ENCODE peak calls at places on chromosomes 2 and 18, in nine cellular contexts. O is fibroblast of pulmonary artery, S is PC-9, V is astrocyte of the cerebellum, A is AG09319, T is ovary, L is GM13976, H is uterus, J is tibial artery. K is an unnamed sample.

GRCh38 chr2:172430671-172431070 is 3.3 kb downstream of the ITGA6 start:
- DNase-seq in O (no peak), S (no peak), V (no peak), A (no peak), T (no peak), L (no peak), H (no peak), J (no peak), K (no peak)

GRCh38 chr2:201415149-201415548 is 36.1 kb downstream of the TRAK2 start:
- DNase-seq in O (no peak), S (no peak), V (no peak), A (no peak), T (no peak), L (no peak), H (no peak), J (no peak), K (no peak)

GRCh38 chr18:7272268-7273049 is 41.6 kb downstream of the LRRC30 start:
- DNase-seq in O (peak), S (peak), V (peak), A (peak), T (peak), L (no peak), H (peak), J (peak), K (peak)

GRCh38 chr2:101847661-101848339 is 144.0 kb upstream of the IL1R2 start:
- DNase-seq in O (no peak), S (no peak), V (no peak), A (no peak), T (no peak), L (no peak), H (no peak), J (no peak), K (no peak)

GRCh38 chr2:144836635-144837350 is 316.9 kb upstream of the ZEB2 start:
- DNase-seq in O (peak), S (no peak), V (peak), A (peak), T (no peak), L (no peak), H (no peak), J (no peak), K (no peak)

GRCh38 chr2:129379411-129379810 is 600.1 kb upstream of the RAB6C start:
- DNase-seq in O (no peak), S (no peak), V (no peak), A (no peak), T (no peak), L (peak), H (no peak), J (no peak), K (no peak)

GRCh38 chr2:237884681-237885080 is 25.3 kb downstream of the RAMP1 start:
- DNase-seq in O (no peak), S (no peak), V (no peak), A (no peak), T (no peak), L (no peak), H (no peak), J (peak), K (no peak)

GRCh38 chr2:73700661-73701447 is 36.3 kb downstream of the TPRKB start:
- DNase-seq in O (no peak), S (no peak), V (no peak), A (no peak), T (no peak), L (no peak), H (peak), J (no peak), K (no peak)

GRCh38 chr2:55009277-55010055 is 40.8 kb downstream of the RTN4 start:
- DNase-seq in O (no peak), S (no peak), V (no peak), A (no peak), T (no peak), L (no peak), H (no peak), J (no peak), K (no peak)

GRCh38 chr2:54569745-54570296 is 113.7 kb downstream of the SPTBN1 start:
- DNase-seq in O (no peak), S (no peak), V (no peak), A (no peak), T (no peak), L (no peak), H (no peak), J (no peak), K (no peak)

GRCh38 chr18:23452347-23452727 is 750 bp upstream of the RIOK3 start:
- DNase-seq in O (no peak), S (no peak), V (no peak), A (no peak), T (no peak), L (no peak), H (no peak), J (no peak), K (no peak)

GRCh38 chr2:118221952-118222594 is 133.8 kb downstream of the INSIG2 start:
- DNase-seq in O (peak), S (peak), V (peak), A (peak), T (no peak), L (peak), H (peak), J (no peak), K (peak)

GRCh38 chr18:46289458-46289857 is 185.3 kb downstream of the HAUS1 start:
- DNase-seq in O (no peak), S (no peak), V (no peak), A (no peak), T (no peak), L (no peak), H (no peak), J (no peak), K (no peak)

GRCh38 chr18:46289931-46290330 is 185.7 kb downstream of the HAUS1 start:
- DNase-seq in O (no peak), S (no peak), V (no peak), A (no peak), T (no peak), L (no peak), H (no peak), J (no peak), K (no peak)

GRCh38 chr18:46293699-46294300 is 189.6 kb downstream of the HAUS1 start:
- DNase-seq in O (peak), S (peak), V (no peak), A (no peak), T (no peak), L (no peak), H (no peak), J (no peak), K (no peak)

GRCh38 chr18:46291149-46291548 is 187.0 kb downstream of the HAUS1 start:
- DNase-seq in O (no peak), S (no peak), V (no peak), A (no peak), T (no peak), L (peak), H (no peak), J (no peak), K (no peak)

GRCh38 chr18:46290440-46291020 is 186.3 kb downstream of the HAUS1 start:
- DNase-seq in O (no peak), S (no peak), V (no peak), A (no peak), T (no peak), L (no peak), H (no peak), J (no peak), K (no peak)
- TF ChIP-seq CTCF in O (no peak), S (no peak), V (no peak), A (no peak), T (no peak), L (no peak), H (no peak), J (no peak), K (no peak)

GRCh38 chr2:187459242-187459641 is 11.2 kb upstream of the CALCRL start:
- DNase-seq in O (no peak), S (no peak), V (no peak), A (no peak), T (no peak), L (no peak), H (no peak), J (no peak), K (no peak)

GRCh38 chr2:187462839-187463238 is 14.8 kb upstream of the CALCRL start:
- DNase-seq in O (no peak), S (no peak), V (no peak), A (no peak), T (no peak), L (no peak), H (no peak), J (no peak), K (no peak)

GRCh38 chr2:187466129-187466792 is 18.2 kb upstream of the CALCRL start:
- DNase-seq in O (no peak), S (no peak), V (no peak), A (no peak), T (no peak), L (no peak), H (no peak), J (no peak), K (no peak)

GRCh38 chr2:187461294-187462261 is 13.5 kb upstream of the CALCRL start:
- DNase-seq in O (peak), S (no peak), V (no peak), A (no peak), T (peak), L (no peak), H (no peak), J (no peak), K (peak)
- TF ChIP-seq CTCF in O (no peak), S (no peak), V (no peak), A (no peak), T (no peak), L (no peak), H (no peak), J (no peak), K (no peak)

GRCh38 chr2:64889803-64890202 is 99.4 kb upstream of the SLC1A4 start:
- DNase-seq in O (no peak), S (no peak), V (no peak), A (no peak), T (no peak), L (no peak), H (no peak), J (no peak), K (no peak)

GRCh38 chr2:64887565-64887964 is 101.6 kb upstream of the SLC1A4 start:
- DNase-seq in O (no peak), S (no peak), V (no peak), A (no peak), T (no peak), L (no peak), H (no peak), J (peak), K (no peak)

GRCh38 chr2:64888591-64889309 is 100.4 kb upstream of the SLC1A4 start:
- DNase-seq in O (peak), S (peak), V (peak), A (no peak), T (no peak), L (no peak), H (no peak), J (peak), K (no peak)
- TF ChIP-seq CTCF in O (peak), S (peak), V (peak), A (peak), T (no peak), L (no peak), H (no peak), J (peak), K (no peak)

GRCh38 chr2:52956766-52957165 is 810.8 kb upstream of the CHAC2 start:
- DNase-seq in O (no peak), S (no peak), V (no peak), A (no peak), T (no peak), L (no peak), H (no peak), J (no peak), K (no peak)
- TF ChIP-seq CTCF in O (no peak), S (peak), V (peak), A (no peak), T (no peak), L (no peak), H (no peak), J (no peak), K (no peak)

DNA sequence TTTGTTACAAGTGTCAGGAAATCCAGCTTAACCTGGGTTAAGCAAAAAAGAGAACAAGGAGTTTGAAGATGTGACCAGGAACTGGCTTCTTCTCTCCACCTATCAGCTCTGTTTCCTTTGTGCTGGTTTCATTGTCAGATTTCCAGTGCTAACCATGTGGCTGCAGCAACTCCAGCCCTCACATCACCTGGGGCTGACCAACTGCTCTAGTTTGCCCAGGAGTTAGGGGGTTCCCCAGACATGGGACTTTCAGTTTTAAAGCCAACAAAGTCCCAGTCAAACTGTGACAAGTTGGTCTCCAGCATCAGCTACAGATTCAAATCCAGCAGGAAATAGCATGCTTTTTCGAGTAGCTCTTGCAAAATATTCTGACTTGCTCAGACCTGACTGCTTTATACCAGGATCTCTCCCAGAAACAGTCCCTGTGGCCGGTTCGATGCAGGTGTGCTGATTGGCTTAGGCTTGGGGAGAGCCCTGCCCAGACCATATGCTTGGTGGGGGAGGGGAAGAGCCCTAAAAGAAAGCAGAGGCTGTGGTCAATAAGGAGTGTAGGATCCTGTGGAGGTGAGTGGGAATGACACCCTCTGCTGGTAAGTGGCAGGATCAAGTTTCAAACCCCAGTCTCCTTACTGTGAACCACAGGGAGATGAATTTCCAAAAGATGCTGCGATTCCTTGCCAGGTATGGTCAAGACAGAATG is 49.5 kb downstream of the KCNE4 start:
- DNase-seq in O (peak), S (peak), V (no peak), A (no peak), T (no peak), L (peak), H (no peak), J (no peak), K (peak)
- TF ChIP-seq CTCF in O (peak), S (peak), V (peak), A (peak), T (no peak), L (no peak), H (peak), J (peak), K (peak)

DNA sequence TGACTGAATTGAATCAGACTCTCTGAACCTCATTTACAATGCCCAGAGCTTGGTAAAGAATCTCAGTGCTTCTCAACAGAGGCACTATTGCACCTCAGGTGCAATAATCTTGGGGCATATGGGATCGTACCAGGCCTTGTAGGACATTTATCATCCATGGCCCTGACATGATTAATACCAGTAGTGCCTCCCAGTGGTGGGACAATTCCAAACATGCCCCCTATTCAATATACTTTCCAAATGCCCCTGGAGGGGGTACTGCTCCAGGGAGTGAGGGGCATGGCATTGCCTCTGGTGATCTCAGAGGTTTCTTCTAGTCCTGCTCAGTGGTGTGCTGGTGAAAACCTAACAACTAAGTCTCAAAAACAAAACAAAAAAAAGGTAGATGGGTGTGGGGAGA is 174.9 kb upstream of the SMAD2 start:
- DNase-seq in O (no peak), S (no peak), V (no peak), A (no peak), T (no peak), L (no peak), H (no peak), J (no peak), K (no peak)
- TF ChIP-seq CTCF in O (no peak), S (no peak), V (no peak), A (no peak), T (no peak), L (no peak), H (no peak), J (no peak), K (no peak)

GRCh38 chr2:167874812-167875211 is 372.6 kb downstream of the STK39 start:
- DNase-seq in O (no peak), S (no peak), V (no peak), A (no peak), T (no peak), L (no peak), H (no peak), J (no peak), K (no peak)
- TF ChIP-seq CTCF in O (no peak), S (no peak), V (no peak), A (no peak), T (no peak), L (no peak), H (no peak), J (no peak), K (no peak)

GRCh38 chr2:85504434-85505261 is 34.3 kb upstream of the MAT2A start:
- DNase-seq in O (peak), S (peak), V (peak), A (peak), T (no peak), L (no peak), H (peak), J (peak), K (no peak)

GRCh38 chr2:85503611-85504433 is 35.1 kb upstream of the MAT2A start:
- DNase-seq in O (peak), S (no peak), V (no peak), A (no peak), T (no peak), L (no peak), H (no peak), J (peak), K (peak)

GRCh38 chr2:85502720-85503119 is 36.2 kb upstream of the MAT2A start:
- DNase-seq in O (no peak), S (no peak), V (no peak), A (no peak), T (no peak), L (no peak), H (no peak), J (peak), K (no peak)

GRCh38 chr2:85501244-85501643 is 37.7 kb upstream of the MAT2A start:
- DNase-seq in O (peak), S (no peak), V (no peak), A (no peak), T (no peak), L (no peak), H (no peak), J (peak), K (no peak)

GRCh38 chr2:85503168-85503610 is 35.8 kb upstream of the MAT2A start:
- DNase-seq in O (no peak), S (peak), V (no peak), A (no peak), T (no peak), L (no peak), H (no peak), J (peak), K (no peak)
- TF ChIP-seq CTCF in O (no peak), S (no peak), V (no peak), A (no peak), T (no peak), L (no peak), H (no peak), J (no peak), K (no peak)

GRCh38 chr18:74732380-74732779 is 134.7 kb downstream of the ZNF407 start:
- DNase-seq in O (no peak), S (no peak), V (no peak), A (no peak), T (no peak), L (no peak), H (no peak), J (no peak), K (no peak)
- TF ChIP-seq CTCF in O (no peak), S (no peak), V (no peak), A (no peak), T (no peak), L (no peak), H (no peak), J (no peak), K (no peak)

K was measured in body of pancreas.